ENCODE peak calls at places on chromosomes 16 and 17, in eight cellular contexts. K, S, F, H, L, X, Z and M are unnamed samples.

GRCh38 chr17:15096511-15096910 is 168.6 kb downstream of the PMP22 start:
- DNase-seq in Z (no peak), H (no peak), L (no peak), K (no peak), X (no peak), F (no peak), S (no peak), M (no peak)

GRCh38 chr17:8789743-8790142 is 9.4 kb downstream of the MFSD6L start:
- DNase-seq in H (no peak), F (no peak), X (no peak), K (no peak), Z (no peak), S (no peak), L (peak), M (no peak)

GRCh38 chr16:47144559-47144877 is 773 bp upstream of the NETO2 start:
- DNase-seq in Z (no peak), F (no peak), S (no peak), X (no peak), K (no peak), H (no peak), L (no peak), M (no peak)

GRCh38 chr16:79286646-79287423 is 313.7 kb downstream of the MAF start:
- DNase-seq in X (peak), H (no peak), K (no peak), Z (no peak), F (no peak), L (peak), S (peak), M (peak)

GRCh38 chr16:20383106-20384029 is 21.2 kb downstream of the PDILT start:
- DNase-seq in H (peak), F (peak), Z (no peak), X (peak), L (peak), K (peak), S (peak), M (peak)

GRCh38 chr16:68399456-68399855 is 48.9 kb downstream of the SMPD3 start:
- DNase-seq in S (no peak), F (no peak), Z (no peak), X (no peak), H (no peak), L (no peak), K (no peak), M (no peak)

GRCh38 chr16:85028638-85029412 is 1.2 kb downstream of the KIAA0513 start:
- DNase-seq in L (no peak), Z (no peak), S (no peak), F (peak), X (peak), K (peak), H (peak), M (peak)

GRCh38 chr17:17732892-17733670 is 51.8 kb downstream of the RAI1 start:
- DNase-seq in K (peak), Z (no peak), S (no peak), H (no peak), F (peak), L (no peak), X (no peak), M (no peak)

GRCh38 chr16:86505185-86505898 is 5.0 kb upstream of the FOXF1 start:
- DNase-seq in Z (no peak), H (no peak), F (no peak), X (no peak), L (peak), S (no peak), K (no peak), M (no peak)

GRCh38 chr17:45364531-45365390 is 47.9 kb upstream of the MAP3K14 start:
- DNase-seq in L (peak), K (no peak), H (no peak), Z (no peak), F (no peak), X (no peak), S (no peak), M (no peak)

GRCh38 chr16:50593410-50594139 is 45.4 kb downstream of the NKD1 start:
- DNase-seq in L (peak), K (no peak), S (no peak), X (no peak), F (no peak), H (no peak), Z (no peak), M (no peak)

GRCh38 chr16:78478267-78478821 is 378.9 kb downstream of the WWOX start:
- DNase-seq in F (no peak), L (peak), X (no peak), K (no peak), H (no peak), Z (no peak), S (no peak), M (no peak)

GRCh38 chr17:7220593-7221280 is 999 bp downstream of the ACADVL start:
- DNase-seq in Z (no peak), K (peak), H (peak), X (peak), L (peak), F (peak), S (no peak), M (peak)

GRCh38 chr16:73405851-73406250 is 357.9 kb upstream of the ZFHX3 start:
- DNase-seq in Z (no peak), K (no peak), X (no peak), F (no peak), H (no peak), L (no peak), S (no peak), M (no peak)

GRCh38 chr17:9814337-9814945 is 7.4 kb downstream of the GSG1L2 start:
- DNase-seq in H (no peak), K (no peak), X (no peak), F (no peak), S (no peak), L (no peak), Z (no peak), M (no peak)

GRCh38 chr16:14098081-14098480 is 27.0 kb downstream of the MRTFB start:
- DNase-seq in Z (no peak), L (no peak), X (no peak), K (peak), S (no peak), H (no peak), F (no peak), M (no peak)

GRCh38 chr17:8315740-8316217 is 5.7 kb downstream of the ARHGEF15 start:
- DNase-seq in L (peak), Z (no peak), K (no peak), F (no peak), X (no peak), H (no peak), S (no peak), M (no peak)

GRCh38 chr16:52499061-52499460 is 47.9 kb downstream of the TOX3 start:
- DNase-seq in X (no peak), F (no peak), S (no peak), K (no peak), Z (no peak), L (no peak), H (no peak), M (no peak)

GRCh38 chr16:3087836-3088235 is 11.3 kb downstream of the ZSCAN10 start:
- DNase-seq in K (no peak), H (no peak), F (no peak), X (peak), L (no peak), S (no peak), Z (no peak), M (peak)

GRCh38 chr16:5900046-5900445 is 802.5 kb upstream of the EEF2KMT start:
- DNase-seq in H (no peak), Z (no peak), S (no peak), X (no peak), F (no peak), L (no peak), K (peak), M (no peak)

DNA sequence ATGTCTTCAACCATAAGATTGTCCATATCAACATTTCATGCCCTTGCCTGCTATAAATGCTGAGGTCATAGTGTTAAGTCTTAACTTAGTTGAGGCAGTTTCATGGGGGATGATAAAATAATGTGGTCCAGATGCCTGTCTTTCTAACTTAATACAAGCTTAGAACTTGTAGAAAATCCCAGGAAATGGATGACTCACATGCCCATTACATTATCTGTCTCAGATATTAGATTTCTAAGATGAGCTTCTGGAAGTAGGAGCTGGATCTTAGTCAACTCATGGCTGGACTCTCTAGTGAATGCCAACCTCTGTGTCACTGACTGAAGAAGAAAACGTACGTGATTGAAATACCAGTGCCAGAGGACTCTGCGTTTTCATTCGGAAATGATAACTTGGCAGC is 797.5 kb upstream of the EEF2KMT start:
- DNase-seq in X (no peak), Z (no peak), K (no peak), L (no peak), H (no peak), S (no peak), F (no peak), M (no peak)
- TF ChIP-seq CTCF in X (no peak), Z (no peak), K (no peak), L (no peak), H (no peak), S (no peak), F (no peak), M (no peak)

DNA sequence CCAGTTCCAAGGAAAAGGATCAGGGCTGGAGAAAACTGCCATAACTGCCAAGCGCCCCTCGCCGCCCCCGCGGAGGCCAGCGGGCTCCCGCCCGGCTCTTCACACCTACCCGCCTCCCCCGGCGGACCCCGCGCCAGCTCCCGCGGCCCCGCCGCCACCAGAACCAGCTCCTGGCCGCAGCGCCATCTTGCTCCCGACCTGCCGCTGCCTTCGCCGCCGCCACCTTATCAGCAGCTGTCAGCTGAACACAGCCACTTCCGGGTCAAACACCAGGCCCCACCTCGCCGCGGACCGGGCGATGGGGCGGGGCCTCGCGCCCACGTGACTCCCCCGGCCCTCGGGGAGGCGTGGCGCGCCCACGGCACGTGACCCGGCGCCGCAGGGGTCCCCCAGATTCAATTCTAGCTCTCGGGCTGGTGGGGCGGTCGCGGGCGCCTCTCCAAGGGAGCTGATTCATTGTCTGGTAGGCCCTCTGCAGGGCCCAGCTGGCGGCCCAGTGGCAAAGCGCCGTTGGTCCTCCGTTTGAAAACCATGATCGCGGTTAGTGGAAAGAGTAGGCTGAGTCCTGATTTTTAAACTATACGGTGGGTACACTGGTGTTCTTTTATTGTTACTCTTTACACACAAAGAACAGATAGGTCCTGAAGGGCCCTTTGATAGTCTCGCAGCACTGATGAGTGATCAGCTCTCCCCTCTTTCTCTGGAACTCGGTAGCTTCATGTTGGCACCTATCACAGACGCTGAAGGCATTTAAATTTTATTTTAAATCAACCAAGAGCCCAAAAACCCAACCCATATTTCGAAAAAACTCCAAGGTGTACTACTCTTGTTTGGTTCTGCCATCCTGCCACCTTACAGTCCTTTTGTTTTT is at the start of gene SYNRG:
- DNase-seq in S (peak), X (peak), Z (peak), L (peak), F (peak), K (peak), H (peak), M (peak)
- TF ChIP-seq CTCF in S (no peak), X (peak), Z (peak), L (peak), F (no peak), K (peak), H (no peak), M (peak)

GRCh38 chr17:43324205-43324893 is 74.4 kb upstream of the ARL4D start:
- DNase-seq in L (peak), K (no peak), X (no peak), Z (no peak), F (no peak), H (no peak), S (no peak), M (no peak)
- TF ChIP-seq CTCF in L (peak), K (no peak), X (peak), Z (peak), F (no peak), H (no peak), S (no peak), M (no peak)

DNA sequence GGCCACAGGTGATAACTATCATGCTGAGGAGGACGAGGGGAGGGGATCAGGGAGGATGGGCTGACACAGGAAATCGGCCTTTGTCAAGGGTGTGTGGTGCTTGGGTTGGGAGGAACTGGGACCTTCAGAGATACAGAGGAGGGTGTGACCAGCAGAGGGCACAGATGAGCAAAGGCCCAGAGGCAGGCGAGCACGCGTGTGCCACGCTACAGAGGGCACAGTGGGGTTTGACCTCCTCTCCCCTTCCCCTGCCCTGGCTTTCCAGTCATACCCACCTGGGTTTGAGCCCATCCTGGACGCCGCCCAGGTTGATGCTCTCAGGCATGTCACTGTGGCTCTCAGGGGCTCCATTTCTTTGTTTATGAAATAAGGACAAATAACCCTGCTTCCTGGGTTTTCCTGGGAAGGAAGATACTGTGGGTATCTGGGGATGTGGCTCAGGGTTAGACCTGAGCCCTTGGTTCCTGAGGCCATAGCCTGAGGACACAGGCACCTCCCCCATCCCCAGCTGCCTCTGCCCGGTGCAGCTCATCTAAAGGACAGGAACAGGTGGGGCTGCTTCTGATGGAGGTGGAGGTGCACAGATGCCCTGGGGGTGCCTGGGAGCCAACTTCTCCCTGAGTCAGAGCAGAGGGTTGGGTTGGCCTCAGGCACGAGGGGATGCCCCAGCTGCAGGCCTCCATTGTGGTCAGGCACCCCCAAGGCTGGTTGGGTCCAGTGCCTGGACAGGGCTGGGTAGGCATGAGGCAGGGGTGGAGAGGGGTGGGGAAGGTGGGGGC is 51.8 kb downstream of the BEAN1 start:
- DNase-seq in Z (peak), X (peak), L (peak), S (peak), F (peak), H (peak), K (peak), M (peak)
- TF ChIP-seq CTCF in Z (peak), X (peak), L (peak), S (peak), F (peak), H (peak), K (peak), M (peak)

DNA sequence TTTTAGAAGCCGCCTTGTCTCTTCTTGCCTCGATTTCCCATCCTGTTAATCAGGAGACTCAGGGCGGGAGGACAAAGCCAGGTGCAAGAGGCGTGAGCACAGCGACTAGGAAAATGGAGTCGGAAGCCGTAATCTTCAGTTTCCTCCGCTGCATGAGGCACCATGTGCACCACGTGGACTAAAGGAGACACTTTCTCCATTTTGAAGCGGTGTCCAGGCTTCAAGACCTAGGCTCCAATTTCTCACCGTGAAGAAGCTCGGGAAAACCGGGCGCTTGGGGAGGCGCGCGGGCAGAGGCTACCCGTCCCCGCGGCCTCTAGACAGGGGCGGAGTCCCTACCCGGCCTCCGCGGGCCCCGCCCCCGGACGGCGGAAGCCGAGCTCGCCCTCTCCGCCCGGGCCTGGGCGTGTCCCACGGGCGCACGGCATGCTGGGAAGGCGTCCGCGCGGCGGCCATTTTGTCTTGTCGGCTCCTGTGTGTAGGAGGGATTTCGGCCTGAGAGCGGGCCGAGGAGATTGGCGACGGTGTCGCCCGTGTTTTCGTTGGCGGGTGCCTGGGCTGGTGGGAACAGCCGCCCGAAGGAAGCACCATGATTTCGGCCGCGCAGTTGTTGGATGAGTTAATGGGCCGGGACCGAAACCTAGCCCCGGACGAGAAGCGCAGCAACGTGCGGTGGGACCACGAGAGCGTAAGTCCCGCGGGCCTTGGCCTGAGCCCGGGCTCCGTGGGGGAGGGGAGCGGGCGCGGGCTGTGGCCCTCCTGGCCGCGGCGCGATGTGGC is at the start of gene LUC7L3:
- DNase-seq in H (peak), L (peak), K (peak), S (peak), Z (peak), F (peak), X (peak), M (peak)
- TF ChIP-seq CTCF in H (no peak), L (no peak), K (no peak), S (no peak), Z (no peak), F (no peak), X (no peak), M (no peak)

DNA sequence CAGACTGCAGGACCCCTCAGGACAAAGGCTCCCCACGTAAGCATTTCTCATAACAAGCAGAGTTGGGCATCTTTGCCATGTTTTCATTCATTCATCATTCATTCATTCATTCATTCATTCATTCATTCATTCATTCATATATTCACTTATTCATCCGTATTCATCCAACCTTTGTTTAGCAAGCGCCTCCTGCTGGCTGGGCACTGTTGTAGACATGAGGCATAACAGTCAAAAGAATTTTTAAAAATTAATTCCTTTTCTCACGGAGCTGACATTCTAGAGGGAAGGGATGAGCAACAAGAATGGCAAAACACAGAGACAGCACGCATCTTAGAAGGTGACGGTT is 351.7 kb upstream of the TNRC6C start:
- DNase-seq in K (no peak), H (no peak), X (no peak), S (no peak), L (no peak), Z (no peak), F (no peak), M (no peak)
- TF ChIP-seq CTCF in K (no peak), H (no peak), X (no peak), S (no peak), L (peak), Z (peak), F (peak), M (no peak)

GRCh38 chr16:54347961-54348360 is 61.4 kb upstream of the IRX3 start:
- DNase-seq in F (peak), K (peak), H (no peak), S (no peak), X (no peak), L (no peak), Z (no peak), M (no peak)

GRCh38 chr16:54355251-54355650 is 68.7 kb upstream of the IRX3 start:
- DNase-seq in X (no peak), H (no peak), F (no peak), Z (no peak), K (peak), L (no peak), S (no peak), M (no peak)

GRCh38 chr16:54346046-54346445 is 59.5 kb upstream of the IRX3 start:
- DNase-seq in Z (no peak), L (no peak), S (no peak), H (no peak), K (peak), F (no peak), X (no peak), M (no peak)

GRCh38 chr16:54353097-54353496 is 66.5 kb upstream of the IRX3 start:
- DNase-seq in L (no peak), S (no peak), K (no peak), X (no peak), Z (no peak), H (no peak), F (no peak), M (no peak)

DNA sequence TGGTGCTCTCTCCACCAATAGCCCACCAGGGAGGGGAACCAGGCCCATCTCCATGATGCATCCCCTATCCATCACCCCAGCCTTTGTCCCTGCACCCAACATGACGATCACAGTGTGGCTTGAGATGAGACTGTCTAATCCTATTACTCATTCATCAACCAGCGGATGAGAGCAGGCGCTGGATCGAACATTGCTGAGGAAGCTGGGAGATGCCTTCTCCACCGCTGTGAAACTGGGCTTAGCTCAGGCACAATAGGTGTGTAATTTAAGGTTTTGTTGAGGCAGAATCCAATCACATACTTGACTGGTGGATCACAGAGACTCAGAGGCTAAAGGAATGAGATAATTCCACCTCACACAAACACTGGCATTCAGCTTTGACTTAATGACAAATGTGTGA is 64.6 kb upstream of the IRX3 start:
- DNase-seq in L (no peak), Z (no peak), H (no peak), X (no peak), S (no peak), F (no peak), K (peak), M (no peak)
- TF ChIP-seq CTCF in L (no peak), Z (no peak), H (no peak), X (no peak), S (no peak), F (no peak), K (no peak), M (no peak)